ENCODE peak calls at places on chromosome 21, in six cellular contexts. Z, C, Q, E, F and R are unnamed samples.

GRCh38 chr21:42518216-42518615 is 4.6 kb downstream of the SLC37A1 start:
- DNase-seq in Z (no peak), C (no peak), Q (no peak), E (no peak), F (no peak), R (no peak)

GRCh38 chr21:34899302-34899701 is 149.8 kb downstream of the RUNX1 start:
- DNase-seq in Z (no peak), C (no peak), Q (no peak), E (no peak), F (no peak), R (no peak)

GRCh38 chr21:41805038-41805437 is 38.2 kb upstream of the RIPK4 start:
- DNase-seq in Z (no peak), C (no peak), Q (no peak), E (no peak), F (no peak), R (no peak)

GRCh38 chr21:25639167-25639921 is at the start of gene JAM2:
- DNase-seq in Z (no peak), C (peak), Q (no peak), E (peak), F (peak), R (peak)

GRCh38 chr21:44911384-44912157 is 9.1 kb downstream of the ITGB2 start:
- DNase-seq in Z (no peak), C (no peak), Q (peak), E (peak), F (no peak), R (peak)

GRCh38 chr21:37128069-37128468 is 55.0 kb downstream of the TTC3 start:
- DNase-seq in Z (no peak), C (no peak), Q (no peak), E (no peak), F (no peak), R (no peak)

GRCh38 chr21:45559216-45560105 is 17.2 kb upstream of the SLC19A1 start:
- DNase-seq in Z (no peak), C (no peak), Q (peak), E (peak), F (no peak), R (peak)

GRCh38 chr21:42883921-42884320 is 4.6 kb upstream of the WDR4 start:
- DNase-seq in Z (no peak), C (no peak), Q (no peak), E (no peak), F (no peak), R (no peak)

GRCh38 chr21:42056996-42057689 is 14.0 kb upstream of the UMODL1 start:
- DNase-seq in Z (no peak), C (no peak), Q (no peak), E (no peak), F (no peak), R (peak)

GRCh38 chr21:41786521-41786987 is 19.7 kb upstream of the RIPK4 start:
- DNase-seq in Z (no peak), C (no peak), Q (no peak), E (no peak), F (no peak), R (no peak)

GRCh38 chr21:14259669-14260458 is 43.9 kb downstream of the RBM11 start:
- DNase-seq in Z (no peak), C (no peak), Q (no peak), E (no peak), F (peak), R (no peak)

GRCh38 chr21:44748621-44749020 is 37.2 kb upstream of the TSPEAR start:
- DNase-seq in Z (no peak), C (no peak), Q (no peak), E (no peak), F (peak), R (no peak)

GRCh38 chr21:31720739-31721138 is 11.2 kb downstream of the SCAF4 start:
- DNase-seq in Z (no peak), C (no peak), Q (no peak), E (no peak), F (no peak), R (no peak)

GRCh38 chr21:42163511-42163863 is 55.5 kb upstream of the ABCG1 start:
- DNase-seq in Z (no peak), C (no peak), Q (peak), E (no peak), F (no peak), R (no peak)

GRCh38 chr21:39096754-39097153 is 86.5 kb downstream of the PSMG1 start:
- DNase-seq in Z (no peak), C (no peak), Q (no peak), E (no peak), F (peak), R (no peak)

GRCh38 chr21:41477641-41478318 is 30.2 kb downstream of the TMPRSS2 start:
- DNase-seq in Z (no peak), C (no peak), Q (no peak), E (no peak), F (no peak), R (peak)